ENCODE peak calls at places on chromosomes 13 and 19, in four cellular contexts. One of them, this sample, is unnamed.

GRCh38 chr13:22126433-22127021 is 455.7 kb downstream of the FGF9 start:
- DNase-seq in uterus: no peak
- DNase-seq in brain microvascular endothelial cell: no peak
- DNase-seq in RWPE1: no peak
- DNase-seq in this sample: no peak

GRCh38 chr13:42964681-42965305 is 27.2 kb downstream of the EPSTI1 start:
- DNase-seq in uterus: no peak
- DNase-seq in brain microvascular endothelial cell: no peak
- DNase-seq in RWPE1: no peak
- DNase-seq in this sample: no peak

GRCh38 chr19:8487137-8487851 is 15.1 kb downstream of the PRAM1 start:
- DNase-seq in uterus: no peak
- DNase-seq in brain microvascular endothelial cell: no peak
- DNase-seq in RWPE1: no peak
- DNase-seq in this sample: no peak

GRCh38 chr13:112760440-112760839 is 70.6 kb downstream of the ATP11A start:
- DNase-seq in brain microvascular endothelial cell: no peak
- DNase-seq in uterus: no peak
- DNase-seq in RWPE1: no peak
- DNase-seq in this sample: no peak

GRCh38 chr13:44796597-44797517 is 192.4 kb downstream of the NUFIP1 start:
- DNase-seq in RWPE1: no peak
- DNase-seq in uterus: no peak
- DNase-seq in brain microvascular endothelial cell: no peak
- DNase-seq in this sample: no peak

GRCh38 chr13:69947577-69947976 is 160.0 kb upstream of the ATXN8OS start:
- DNase-seq in brain microvascular endothelial cell: no peak
- DNase-seq in RWPE1: no peak
- DNase-seq in uterus: no peak
- DNase-seq in this sample: no peak

GRCh38 chr13:75226092-75226491 is 255.9 kb downstream of the TBC1D4 start:
- DNase-seq in RWPE1: no peak
- DNase-seq in brain microvascular endothelial cell: no peak
- DNase-seq in uterus: no peak
- DNase-seq in this sample: no peak

GRCh38 chr19:30567535-30568232 is 195.5 kb downstream of the ZNF536 start:
- DNase-seq in uterus: no peak
- DNase-seq in RWPE1: no peak
- DNase-seq in brain microvascular endothelial cell: no peak
- DNase-seq in this sample: no peak

GRCh38 chr19:58406818-58407657 is 1.4 kb upstream of the ZNF584 start:
- DNase-seq in RWPE1: no peak
- DNase-seq in brain microvascular endothelial cell: no peak
- DNase-seq in uterus: no peak
- DNase-seq in this sample: no peak

GRCh38 chr19:58409010-58409790 is 751 bp downstream of the ZNF584 start:
- DNase-seq in RWPE1: no peak
- DNase-seq in brain microvascular endothelial cell: no peak
- DNase-seq in uterus: no peak
- DNase-seq in this sample: no peak

GRCh38 chr19:58407658-58408151 is 744 bp upstream of the ZNF584 start:
- DNase-seq in uterus: no peak
- DNase-seq in RWPE1: no peak
- DNase-seq in brain microvascular endothelial cell: no peak
- DNase-seq in this sample: no peak

DNA sequence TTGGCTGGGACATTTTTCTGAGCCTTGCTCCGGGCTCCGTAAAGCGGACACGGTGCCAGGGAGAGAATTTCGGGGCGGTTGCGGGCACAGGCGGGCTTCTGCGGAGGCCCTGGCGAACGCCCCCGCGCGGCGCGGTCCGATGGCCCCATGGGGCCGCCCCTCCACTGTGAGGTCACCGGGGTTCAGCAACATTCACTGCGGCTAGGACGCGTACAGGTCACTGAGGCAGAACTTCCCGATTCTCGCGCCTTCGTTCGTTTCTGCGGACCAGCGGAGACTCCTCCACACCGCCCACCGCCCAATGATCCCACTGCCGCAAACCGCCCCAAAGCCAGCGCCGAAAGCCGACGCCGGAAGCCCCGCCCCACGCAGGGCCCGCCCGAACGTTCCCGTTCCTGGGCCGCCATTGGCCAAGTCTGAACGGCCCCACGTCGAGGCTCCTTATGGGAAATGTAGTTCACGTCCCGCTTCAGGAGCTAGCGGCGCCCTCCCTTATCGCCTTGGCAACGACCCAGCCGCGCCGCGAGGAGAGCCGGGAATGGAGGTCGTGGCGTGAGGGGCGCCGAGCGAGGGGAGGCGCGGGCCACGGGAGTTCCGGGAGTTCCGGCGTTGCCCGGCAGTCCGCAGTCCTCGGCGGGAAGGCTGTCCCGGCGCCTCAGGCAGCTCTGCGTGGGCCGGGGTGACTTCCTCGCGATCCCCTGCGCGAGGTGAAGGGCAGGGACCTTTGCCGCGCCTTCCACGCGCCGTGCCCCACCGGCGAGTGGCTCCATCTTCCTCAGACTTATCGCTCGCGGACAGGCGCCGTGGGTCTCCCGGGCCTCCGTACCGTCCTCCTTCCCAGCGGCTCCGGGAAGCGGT is at the start of gene ZNF584:
- DNase-seq in RWPE1: peak; percentile 91
- DNase-seq in uterus: peak; percentile 94
- DNase-seq in brain microvascular endothelial cell: peak; percentile 91
- DNase-seq in this sample: peak; percentile 98
- TF ChIP-seq CTCF in RWPE1: peak; percentile 9
- TF ChIP-seq CTCF in uterus: no peak
- TF ChIP-seq CTCF in brain microvascular endothelial cell: peak; percentile 13
- TF ChIP-seq CTCF in this sample: no peak

GRCh38 chr19:33024398-33024797 is 40.3 kb downstream of the RHPN2 start:
- DNase-seq in RWPE1: no peak
- DNase-seq in brain microvascular endothelial cell: no peak
- DNase-seq in uterus: no peak
- DNase-seq in this sample: no peak

DNA sequence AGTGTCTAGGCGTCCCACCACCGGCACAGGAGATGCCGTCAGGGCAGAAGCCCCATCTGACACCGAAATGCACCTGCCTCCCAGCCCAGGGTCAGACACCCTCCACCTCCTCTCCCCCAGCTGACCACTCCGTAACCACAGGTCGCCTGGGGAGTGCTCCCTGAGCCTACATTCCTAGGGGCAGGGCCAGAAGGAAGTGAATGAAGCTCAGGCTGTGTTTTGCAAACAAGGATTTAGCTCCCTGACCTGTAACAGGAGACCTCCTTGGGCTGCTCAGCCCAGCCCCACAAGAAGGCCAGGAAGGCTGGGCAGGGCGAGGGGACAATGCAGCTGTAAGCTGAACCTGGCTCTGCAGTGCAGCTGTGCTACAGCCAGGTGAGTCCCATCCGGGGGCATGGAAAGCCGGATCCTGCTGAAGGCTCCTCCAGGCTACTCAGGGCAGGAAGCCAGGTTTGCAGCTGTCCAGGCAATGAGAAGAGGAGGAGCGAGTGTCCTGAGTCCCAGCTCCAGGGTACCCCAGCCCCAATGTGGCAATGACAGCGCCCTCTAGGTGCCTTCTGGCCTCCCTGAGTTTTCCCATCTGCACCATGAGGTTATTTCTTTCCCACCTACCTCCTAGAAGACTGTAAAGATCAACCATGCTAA is 42.1 kb downstream of the RHPN2 start:
- DNase-seq in brain microvascular endothelial cell: no peak
- DNase-seq in RWPE1: no peak
- DNase-seq in uterus: no peak
- DNase-seq in this sample: no peak
- TF ChIP-seq CTCF in brain microvascular endothelial cell: no peak
- TF ChIP-seq CTCF in RWPE1: no peak
- TF ChIP-seq CTCF in uterus: no peak
- TF ChIP-seq CTCF in this sample: no peak

GRCh38 chr13:23380534-23380933 is 53.0 kb downstream of the SACS start:
- DNase-seq in RWPE1: no peak
- DNase-seq in brain microvascular endothelial cell: no peak
- DNase-seq in uterus: no peak
- DNase-seq in this sample: no peak
- TF ChIP-seq CTCF in RWPE1: no peak
- TF ChIP-seq CTCF in brain microvascular endothelial cell: no peak
- TF ChIP-seq CTCF in uterus: no peak
- TF ChIP-seq CTCF in this sample: no peak

GRCh38 chr19:58218899-58219298 is 9.8 kb upstream of the ZNF544 start:
- DNase-seq in uterus: no peak
- DNase-seq in RWPE1: no peak
- DNase-seq in brain microvascular endothelial cell: no peak
- DNase-seq in this sample: peak; percentile 27
- TF ChIP-seq CTCF in uterus: no peak
- TF ChIP-seq CTCF in RWPE1: no peak
- TF ChIP-seq CTCF in brain microvascular endothelial cell: peak; percentile 29
- TF ChIP-seq CTCF in this sample: peak; percentile 22